ENCODE peak calls at places on chromosome 15, in nine cellular contexts. Y is HFFc6; V is foreskin fibroblast; B is cardiac fibroblast; M is PC-3; J is fibroblast of mammary gland; R is CD8-positive, alpha-beta T cell; T is HL-60; P is breast epithelium. K is an unnamed sample.
A peak's percentile ranks its signal among the peaks of the same experiment; 100 is the strongest.

GRCh38 chr15:70114226-70114625 is 16.5 kb upstream of the TLE3 start:
- DNase-seq in R (no peak), T (no peak), J (no peak), B (no peak), P (no peak), M (no peak), Y (no peak), V (no peak), K (no peak)

GRCh38 chr15:100598655-100599054 is 3.3 kb downstream of the LINS1 start:
- DNase-seq in V (no peak), T (no peak), Y (no peak), B (no peak), J (no peak), M (no peak), P (no peak), R (no peak), K (no peak)

GRCh38 chr15:52436971-52437370 is 91.7 kb downstream of the MYO5A start:
- DNase-seq in V (no peak), Y (no peak), B (peak; percentile 43), M (peak; percentile 70), T (no peak), R (no peak), P (no peak), J (peak; percentile 38), K (no peak)

GRCh38 chr15:69909719-69910444 is 187.8 kb downstream of the TLE3 start:
- DNase-seq in P (no peak), J (no peak), T (no peak), M (no peak), B (peak; percentile 3), R (no peak), Y (no peak), V (no peak), K (no peak)

GRCh38 chr15:50377867-50378751 is 23.1 kb upstream of the GABPB1 start:
- DNase-seq in Y (no peak), T (peak; percentile 39), J (no peak), P (no peak), R (no peak), V (no peak), B (peak; percentile 15), M (no peak), K (no peak)

GRCh38 chr15:96331141-96331941 is 841 bp downstream of the NR2F2 start:
- DNase-seq in Y (peak; percentile 43), P (no peak), T (peak; percentile 62), V (no peak), R (no peak), M (peak; percentile 31), B (peak; percentile 65), J (peak; percentile 57), K (no peak)

GRCh38 chr15:90982135-90982534 is 12.2 kb downstream of the PRC1 start:
- DNase-seq in T (no peak), M (no peak), R (no peak), B (peak; percentile 73), V (no peak), J (peak; percentile 66), P (no peak), Y (peak; percentile 9), K (no peak)

GRCh38 chr15:77171568-77171967 is 100.7 kb upstream of the TSPAN3 start:
- DNase-seq in M (no peak), P (no peak), B (no peak), Y (no peak), R (no peak), T (no peak), V (no peak), J (no peak), K (no peak)

GRCh38 chr15:72285927-72286516 is 13.7 kb upstream of the PARP6 start:
- DNase-seq in M (peak; percentile 59), P (no peak), Y (no peak), B (peak; percentile 48), R (no peak), V (no peak), J (no peak), T (peak; percentile 56), K (no peak)

GRCh38 chr15:51401872-51402517 is 60.5 kb downstream of the GLDN start:
- DNase-seq in J (peak; percentile 51), V (peak; percentile 18), Y (peak; percentile 28), M (peak; percentile 54), P (no peak), T (peak; percentile 64), R (no peak), B (peak; percentile 60), K (no peak)
- TF ChIP-seq CTCF in J (peak; percentile 86), V (peak; percentile 73), Y (peak; percentile 87), M (peak; percentile 72), P (no peak), T (peak; percentile 79), R (no peak), B (peak; percentile 82), K (peak; percentile 73)

DNA sequence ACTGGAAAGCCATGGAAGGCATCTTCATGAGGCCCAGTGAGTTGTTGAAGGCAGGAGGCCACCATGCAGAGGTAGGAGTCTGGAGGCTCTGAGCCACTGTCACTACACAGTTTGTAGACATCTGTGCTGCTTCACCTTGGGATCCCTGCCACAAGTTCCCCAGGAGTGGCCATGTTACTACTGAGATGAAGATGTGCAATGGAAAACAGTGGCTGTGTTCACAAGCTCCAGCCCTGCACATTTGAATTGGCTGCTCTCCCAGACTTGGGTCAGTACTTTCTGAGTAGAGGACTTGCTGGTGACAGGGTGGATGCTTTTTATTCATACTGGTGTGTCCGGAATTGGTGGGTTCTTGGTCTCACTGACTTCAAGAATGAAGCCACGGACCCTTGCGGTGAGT is 86.9 kb upstream of the C15orf39 start:
- DNase-seq in R (no peak), V (no peak), M (no peak), B (no peak), P (no peak), J (no peak), T (no peak), Y (no peak), K (no peak)
- TF ChIP-seq CTCF in R (no peak), V (no peak), M (no peak), B (no peak), P (no peak), J (no peak), T (no peak), Y (no peak), K (no peak)

GRCh38 chr15:34364041-34364440 is 3.0 kb downstream of the LPCAT4 start:
- DNase-seq in J (no peak), Y (no peak), V (no peak), P (no peak), M (no peak), B (no peak), T (no peak), R (no peak), K (no peak)

GRCh38 chr15:34359416-34359815 is 7.6 kb downstream of the LPCAT4 start:
- DNase-seq in Y (no peak), T (no peak), J (no peak), P (no peak), B (no peak), V (no peak), M (peak; percentile 68), R (no peak), K (no peak)

GRCh38 chr15:34361278-34361677 is 5.7 kb downstream of the LPCAT4 start:
- DNase-seq in M (no peak), J (no peak), V (no peak), Y (no peak), T (no peak), R (no peak), P (no peak), B (peak; percentile 37), K (no peak)

GRCh38 chr15:34360298-34360697 is 6.7 kb downstream of the LPCAT4 start:
- DNase-seq in B (no peak), V (no peak), M (peak; percentile 98), Y (peak; percentile 30), J (no peak), T (no peak), P (no peak), R (no peak), K (no peak)

DNA sequence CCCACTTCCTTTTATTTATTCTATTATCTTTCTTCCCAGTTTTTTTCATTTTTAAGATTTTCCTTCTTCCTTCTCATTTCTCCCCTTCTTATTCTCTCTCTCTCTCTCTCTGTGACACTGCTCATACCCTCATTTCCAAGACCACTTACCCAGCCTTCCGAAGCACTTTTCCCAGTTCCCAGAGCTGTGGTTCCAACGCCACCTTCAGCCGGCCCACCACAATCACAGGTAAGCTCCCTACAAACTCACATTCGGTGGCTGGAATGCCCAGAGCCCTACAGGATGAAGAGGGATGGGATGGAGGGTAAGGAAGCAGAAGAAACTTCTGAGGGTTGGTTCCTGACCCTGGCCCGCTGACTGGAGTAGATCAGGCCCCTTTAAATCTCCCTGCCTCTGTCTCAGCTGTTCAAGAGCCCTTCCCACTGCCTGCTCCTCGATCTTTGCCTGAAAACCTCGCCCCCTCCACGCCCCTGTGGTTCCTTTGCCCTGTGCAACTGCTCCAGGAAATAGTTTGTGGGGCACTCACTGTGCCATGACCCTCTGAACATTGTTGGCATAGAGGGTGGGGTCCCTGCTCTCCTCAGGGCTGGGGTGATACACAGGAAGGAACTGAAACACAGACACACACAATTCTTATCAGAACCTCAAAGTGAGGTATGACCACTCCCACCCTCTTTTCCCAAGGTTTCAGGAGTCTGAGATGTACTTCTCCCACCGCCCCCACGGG is 4.8 kb downstream of the LPCAT4 start:
- DNase-seq in R (no peak), Y (no peak), J (no peak), B (no peak), T (no peak), V (no peak), M (peak; percentile 38), P (no peak), K (no peak)
- TF ChIP-seq CTCF in R (no peak), Y (no peak), J (no peak), B (no peak), T (no peak), V (no peak), M (no peak), P (no peak), K (no peak)

GRCh38 chr15:66789029-66790025 is 87.3 kb downstream of the SMAD6 start:
- DNase-seq in Y (peak; percentile 60), R (no peak), B (peak; percentile 74), M (peak; percentile 61), V (peak; percentile 79), T (peak; percentile 29), J (peak; percentile 74), P (no peak), K (no peak)
- TF ChIP-seq CTCF in Y (peak; percentile 77), R (no peak), B (peak; percentile 76), M (peak; percentile 69), V (peak; percentile 74), T (peak; percentile 35), J (peak; percentile 76), P (peak; percentile 26), K (peak; percentile 61)

GRCh38 chr15:48522123-48522522 is 123.4 kb downstream of the FBN1 start:
- DNase-seq in R (no peak), P (no peak), Y (no peak), B (no peak), T (no peak), J (no peak), V (no peak), M (no peak), K (no peak)

GRCh38 chr15:48522911-48523310 is 122.6 kb downstream of the FBN1 start:
- DNase-seq in T (no peak), J (no peak), P (no peak), Y (no peak), M (no peak), R (no peak), B (no peak), V (no peak), K (no peak)

GRCh38 chr15:48515497-48515896 is 130.0 kb downstream of the FBN1 start:
- DNase-seq in J (no peak), V (peak; percentile 54), P (no peak), M (no peak), B (no peak), T (no peak), Y (no peak), R (no peak), K (no peak)

GRCh38 chr15:48516125-48516524 is 129.4 kb downstream of the FBN1 start:
- DNase-seq in P (no peak), Y (no peak), J (no peak), R (no peak), V (no peak), M (no peak), B (no peak), T (no peak), K (no peak)

GRCh38 chr15:48520376-48521155 is 124.9 kb downstream of the FBN1 start:
- DNase-seq in R (no peak), J (no peak), P (no peak), V (no peak), M (peak; percentile 22), T (no peak), B (no peak), Y (no peak), K (no peak)
- TF ChIP-seq CTCF in R (no peak), J (no peak), P (no peak), V (no peak), M (peak; percentile 50), T (no peak), B (no peak), Y (no peak), K (no peak)

K was measured in type B pancreatic cell.